ENCODE peak calls at places on chromosome 9, in ten cellular contexts. Z, K, M, S, N, T, D, O, G and L are unnamed samples.

GRCh38 chr9:35650341-35651158 is at the start of gene SIT1:
- DNase-seq in S (no peak), G (no peak), M (no peak), N (no peak), Z (no peak), D (no peak), T (no peak), K (no peak), O (peak), L (no peak)

GRCh38 chr9:126397056-126397455 is 70.4 kb downstream of the MVB12B start:
- DNase-seq in T (no peak), N (no peak), Z (no peak), D (no peak), O (no peak), K (no peak), S (no peak), M (no peak), G (no peak), L (no peak)

GRCh38 chr9:132430998-132431397 is 21.0 kb downstream of the CFAP77 start:
- DNase-seq in S (no peak), O (no peak), G (no peak), D (no peak), Z (no peak), M (no peak), N (no peak), T (no peak), K (no peak), L (no peak)

GRCh38 chr9:125075997-125076396 is 67.3 kb downstream of the SCAI start:
- DNase-seq in M (peak), Z (no peak), N (no peak), G (no peak), K (no peak), S (no peak), O (no peak), T (no peak), D (no peak), L (no peak)

GRCh38 chr9:35904966-35905781 is 828 bp upstream of the HRCT1 start:
- DNase-seq in M (no peak), T (no peak), G (no peak), K (peak), S (no peak), O (peak), Z (no peak), D (no peak), N (no peak), L (no peak)

GRCh38 chr9:111542497-111543254 is 17.7 kb downstream of the ZNF483 start:
- DNase-seq in G (no peak), O (no peak), Z (no peak), K (no peak), S (no peak), N (no peak), T (no peak), M (no peak), D (no peak), L (no peak)

GRCh38 chr9:114310471-114311450 is 12.1 kb upstream of the ORM1 start:
- DNase-seq in Z (no peak), T (no peak), O (peak), M (no peak), K (peak), D (no peak), G (no peak), S (no peak), N (no peak), L (no peak)

GRCh38 chr9:115717298-115717697 is 436.3 kb upstream of the PAPPA start:
- DNase-seq in O (no peak), S (no peak), Z (no peak), T (no peak), G (no peak), D (no peak), N (no peak), K (no peak), M (no peak), L (no peak)

GRCh38 chr9:27195191-27195590 is 86.2 kb downstream of the TEK start:
- DNase-seq in O (no peak), D (no peak), Z (no peak), T (no peak), G (no peak), M (no peak), N (no peak), S (no peak), K (no peak), L (no peak)

GRCh38 chr9:80874276-80874675 is 815.1 kb downstream of the TLE1 start:
- DNase-seq in D (no peak), O (no peak), G (no peak), S (no peak), N (no peak), K (no peak), Z (no peak), M (no peak), T (no peak), L (no peak)

GRCh38 chr9:13942695-13943094 is 371.2 kb downstream of the NFIB start:
- DNase-seq in D (no peak), M (no peak), G (no peak), S (no peak), O (no peak), K (no peak), T (peak), Z (no peak), N (no peak), L (no peak)

GRCh38 chr9:33659915-33660314 is 135.4 kb upstream of the PRSS3 start:
- DNase-seq in K (no peak), S (no peak), Z (no peak), D (no peak), T (no peak), G (no peak), N (no peak), M (no peak), O (no peak), L (no peak)

GRCh38 chr9:133396952-133397351 is 20.8 kb downstream of the STKLD1 start:
- DNase-seq in D (no peak), T (no peak), M (peak), Z (no peak), S (no peak), N (no peak), G (peak), O (peak), K (no peak), L (peak)

GRCh38 chr9:127388037-127388855 is 8.7 kb upstream of the SLC2A8 start:
- DNase-seq in K (peak), S (no peak), T (peak), D (no peak), N (peak), G (no peak), Z (no peak), O (no peak), M (no peak), L (no peak)

GRCh38 chr9:113026200-113026599 is 14.2 kb upstream of the ZNF883 start:
- DNase-seq in G (no peak), D (no peak), M (no peak), Z (no peak), O (no peak), K (no peak), T (no peak), S (no peak), N (no peak), L (no peak)

GRCh38 chr9:134328341-134328840 is 2.1 kb downstream of the RXRA start:
- DNase-seq in O (no peak), M (no peak), N (no peak), S (no peak), K (no peak), D (peak), Z (no peak), T (peak), G (no peak), L (no peak)

GRCh38 chr9:134066923-134067851 is 639 bp downstream of the BRD3 start:
- DNase-seq in D (peak), K (peak), Z (no peak), M (peak), N (no peak), S (peak), G (peak), T (peak), O (peak), L (peak)

GRCh38 chr9:89005323-89005722 is 14.1 kb downstream of the S1PR3 start:
- DNase-seq in S (no peak), G (no peak), K (peak), M (no peak), N (no peak), Z (no peak), T (peak), D (no peak), O (no peak), L (no peak)

GRCh38 chr9:89001917-89002540 is 10.8 kb downstream of the S1PR3 start:
- DNase-seq in N (no peak), K (no peak), T (no peak), Z (no peak), G (no peak), D (no peak), S (no peak), O (no peak), M (no peak), L (no peak)

GRCh38 chr9:89000281-89000875 is 9.1 kb downstream of the S1PR3 start:
- DNase-seq in D (no peak), O (no peak), K (peak), G (no peak), Z (no peak), T (no peak), S (no peak), N (no peak), M (no peak), L (no peak)

GRCh38 chr9:89000973-89001916 is 10.0 kb downstream of the S1PR3 start:
- DNase-seq in T (peak), N (peak), O (peak), K (peak), M (peak), S (peak), Z (peak), G (peak), D (peak), L (peak)

GRCh38 chr9:89002987-89003386 is 11.7 kb downstream of the S1PR3 start:
- DNase-seq in S (no peak), Z (no peak), D (no peak), K (peak), O (no peak), M (no peak), N (no peak), G (no peak), T (no peak), L (no peak)
- TF ChIP-seq CTCF in S (no peak), Z (no peak), D (no peak), K (no peak), O (no peak), M (no peak), N (no peak), G (no peak), T (no peak), L (no peak)

GRCh38 chr9:123725389-123725788 is 204.5 kb downstream of the DENND1A start:
- DNase-seq in O (peak), D (peak), T (peak), G (peak), M (no peak), K (no peak), Z (no peak), S (no peak), N (no peak), L (no peak)

GRCh38 chr9:123723135-123723875 is 206.6 kb downstream of the DENND1A start:
- DNase-seq in T (no peak), G (no peak), K (no peak), M (no peak), Z (no peak), S (no peak), D (no peak), N (no peak), O (no peak), L (no peak)

GRCh38 chr9:123722378-123722777 is 207.5 kb downstream of the DENND1A start:
- DNase-seq in M (no peak), O (no peak), G (no peak), K (no peak), N (no peak), Z (no peak), S (no peak), D (no peak), T (no peak), L (no peak)

GRCh38 chr9:123727332-123727731 is 202.6 kb downstream of the DENND1A start:
- DNase-seq in O (no peak), S (no peak), T (no peak), Z (no peak), M (no peak), N (no peak), K (no peak), G (no peak), D (no peak), L (no peak)

DNA sequence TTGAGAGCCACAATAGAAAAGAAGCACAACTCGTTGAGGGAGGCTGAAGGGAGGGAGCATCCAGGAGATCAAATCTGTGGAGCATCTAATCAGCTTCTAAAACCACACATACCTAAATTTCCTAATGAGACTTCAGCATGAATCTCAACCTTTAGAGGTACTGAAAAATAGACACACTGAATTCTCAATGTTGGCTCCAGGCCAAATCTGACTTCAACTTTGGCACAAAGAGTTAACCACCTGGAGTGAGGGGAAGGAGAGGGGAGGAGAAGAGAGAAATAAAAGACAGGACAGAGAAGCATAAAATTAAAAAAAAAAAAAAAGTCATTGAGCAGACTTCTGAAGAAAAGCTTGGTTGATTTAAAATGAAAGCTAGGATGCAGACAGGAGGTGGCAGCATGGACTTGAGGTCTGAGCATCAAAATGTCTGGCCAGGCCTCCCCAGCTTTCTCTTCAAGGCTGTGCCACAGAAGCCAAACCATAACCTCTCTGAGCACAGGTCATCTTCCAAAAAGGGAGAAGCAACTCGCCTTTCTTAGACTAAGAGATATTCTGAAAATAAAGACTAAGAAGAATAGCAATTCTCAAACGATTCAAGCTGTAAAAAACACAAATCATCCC is 205.6 kb downstream of the DENND1A start:
- DNase-seq in K (no peak), O (no peak), D (no peak), Z (no peak), N (no peak), G (no peak), S (no peak), T (peak), M (no peak), L (no peak)
- TF ChIP-seq CTCF in K (no peak), O (peak), D (peak), Z (peak), N (no peak), G (no peak), S (no peak), T (peak), M (no peak), L (no peak)

DNA sequence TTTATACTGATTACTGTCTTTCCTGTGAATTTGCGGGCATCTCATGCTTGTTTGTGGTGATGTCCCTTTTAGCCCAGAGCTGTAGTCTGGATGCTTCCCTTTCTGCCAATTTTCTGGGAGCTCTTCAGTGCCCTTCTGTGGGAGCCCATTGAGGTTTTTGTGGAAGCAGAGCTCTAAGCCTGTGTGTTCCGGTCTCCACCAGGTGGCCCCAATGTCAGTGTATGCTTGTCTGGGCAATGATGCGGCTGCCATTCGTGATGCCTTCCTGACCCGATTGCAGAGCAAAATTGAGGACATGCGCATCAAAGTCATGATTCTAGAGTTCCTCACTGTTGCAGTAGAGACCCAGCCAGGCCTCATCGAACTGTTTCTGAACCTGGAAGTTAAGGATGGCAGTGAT is 35.1 kb downstream of the SH3GLB2 start:
- DNase-seq in M (no peak), N (no peak), K (no peak), D (no peak), O (peak), Z (no peak), T (no peak), G (no peak), S (no peak), L (no peak)
- TF ChIP-seq CTCF in M (peak), N (no peak), K (no peak), D (peak), O (peak), Z (no peak), T (peak), G (no peak), S (peak), L (no peak)

GRCh38 chr9:4073371-4073770 is 226.5 kb downstream of the GLIS3 start:
- DNase-seq in O (peak), Z (no peak), T (no peak), D (no peak), G (no peak), N (no peak), K (no peak), M (peak), S (no peak), L (peak)
- TF ChIP-seq CTCF in O (peak), Z (no peak), T (no peak), D (no peak), G (peak), N (peak), K (no peak), M (peak), S (peak), L (peak)

DNA sequence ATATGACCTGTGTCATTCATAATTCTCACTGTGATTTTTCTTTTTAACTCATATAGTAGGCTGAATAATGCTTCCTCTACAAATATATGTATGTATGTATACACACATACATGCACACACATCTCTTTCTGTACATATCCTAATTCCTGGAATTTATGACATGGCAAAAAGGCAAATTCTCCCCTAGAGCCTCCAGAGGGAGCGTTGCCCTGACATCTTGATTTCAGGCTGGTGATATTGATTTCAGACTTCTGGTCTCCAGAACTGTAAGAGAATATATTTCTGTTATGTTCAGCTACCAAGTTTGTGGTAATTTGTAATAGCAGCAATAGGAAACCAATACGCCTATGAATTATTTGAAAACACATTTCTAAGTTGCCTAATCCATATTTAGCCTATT is 166.6 kb upstream of the GAS1 start:
- DNase-seq in M (no peak), S (no peak), D (no peak), K (no peak), O (no peak), N (no peak), T (no peak), Z (no peak), G (no peak), L (no peak)
- TF ChIP-seq CTCF in M (no peak), S (peak), D (no peak), K (no peak), O (peak), N (no peak), T (no peak), Z (no peak), G (no peak), L (no peak)

DNA sequence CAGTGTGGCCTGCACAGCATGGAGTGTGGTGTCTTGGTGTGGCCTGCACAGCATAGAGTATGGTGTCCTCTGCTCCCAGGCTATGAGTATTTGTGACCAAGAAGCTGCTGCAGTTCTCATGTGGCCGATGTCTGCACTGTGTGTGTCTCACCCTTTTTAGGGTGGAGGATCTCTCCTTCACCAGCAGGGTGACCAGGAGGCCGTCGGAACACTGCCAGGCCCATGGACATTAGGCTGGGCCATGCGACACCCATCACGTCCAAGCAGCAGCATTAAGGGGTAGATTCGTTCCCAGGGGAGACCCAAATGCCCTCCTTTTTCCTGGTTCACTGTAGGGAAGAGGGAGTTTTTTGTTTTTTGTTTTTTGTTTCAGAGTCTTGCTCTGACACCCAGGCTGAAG is 115.3 kb upstream of the SPIN1 start:
- DNase-seq in O (peak), K (no peak), G (no peak), S (no peak), Z (no peak), M (no peak), N (no peak), D (no peak), T (no peak), L (no peak)
- TF ChIP-seq CTCF in O (peak), K (no peak), G (no peak), S (no peak), Z (no peak), M (no peak), N (no peak), D (no peak), T (no peak), L (no peak)

GRCh38 chr9:38380230-38380871 is 12.2 kb upstream of the ALDH1B1 start:
- DNase-seq in T (no peak), G (no peak), N (no peak), M (no peak), D (no peak), O (peak), Z (no peak), S (no peak), K (no peak), L (no peak)
- TF ChIP-seq CTCF in T (no peak), G (no peak), N (no peak), M (no peak), D (peak), O (peak), Z (no peak), S (no peak), K (no peak), L (no peak)